ENCODE peak calls at places on chromosomes 7 and 10, in five cellular contexts. One of them, this sample, is unnamed.

GRCh38 chr10:77620731-77621130 is 16.9 kb downstream of the KCNMA1 start:
- DNase-seq in NCI-H460: no peak
- DNase-seq in NCI-H1417: no peak
- DNase-seq in heart right ventricle: no peak
- DNase-seq in aorta: no peak
- DNase-seq in this sample: no peak

GRCh38 chr10:5818894-5819293 is 5.7 kb upstream of the GDI2 start:
- DNase-seq in aorta: no peak
- DNase-seq in NCI-H1417: no peak
- DNase-seq in heart right ventricle: no peak
- DNase-seq in NCI-H460: no peak
- DNase-seq in this sample: no peak

GRCh38 chr7:120996333-120996982 is 7.9 kb downstream of the CPED1 start:
- DNase-seq in NCI-H460: no peak
- DNase-seq in heart right ventricle: peak; percentile 92
- DNase-seq in aorta: no peak
- DNase-seq in NCI-H1417: no peak
- DNase-seq in this sample: peak; percentile 10

GRCh38 chr7:158782638-158783490 is 46.4 kb downstream of the ESYT2 start:
- DNase-seq in heart right ventricle: peak; percentile 85
- DNase-seq in NCI-H1417: no peak
- DNase-seq in NCI-H460: no peak
- DNase-seq in aorta: peak; percentile 89
- DNase-seq in this sample: peak; percentile 75

GRCh38 chr7:143495806-143496672 is 18.4 kb downstream of the TAS2R41 start:
- DNase-seq in NCI-H460: no peak
- DNase-seq in NCI-H1417: no peak
- DNase-seq in aorta: no peak
- DNase-seq in heart right ventricle: no peak
- DNase-seq in this sample: no peak

GRCh38 chr7:2438775-2439174 is 35.4 kb downstream of the CHST12 start:
- DNase-seq in NCI-H1417: no peak
- DNase-seq in aorta: no peak
- DNase-seq in heart right ventricle: no peak
- DNase-seq in NCI-H460: no peak
- DNase-seq in this sample: no peak

GRCh38 chr7:74051629-74052410 is 23.8 kb downstream of the ELN start:
- DNase-seq in NCI-H1417: no peak
- DNase-seq in heart right ventricle: no peak
- DNase-seq in NCI-H460: peak; percentile 26
- DNase-seq in aorta: peak; percentile 70
- DNase-seq in this sample: no peak

GRCh38 chr7:69256634-69257081 is 341.6 kb upstream of the AUTS2 start:
- DNase-seq in NCI-H460: peak; percentile 97
- DNase-seq in heart right ventricle: peak; percentile 33
- DNase-seq in aorta: peak; percentile 80
- DNase-seq in NCI-H1417: peak; percentile 68
- DNase-seq in this sample: peak; percentile 64

GRCh38 chr7:12475362-12476063 is 71.8 kb upstream of the VWDE start:
- DNase-seq in NCI-H460: peak; percentile 32
- DNase-seq in aorta: no peak
- DNase-seq in heart right ventricle: no peak
- DNase-seq in NCI-H1417: no peak
- DNase-seq in this sample: no peak

GRCh38 chr7:137961200-137962177 is 40.4 kb downstream of the CREB3L2 start:
- DNase-seq in NCI-H1417: no peak
- DNase-seq in aorta: no peak
- DNase-seq in heart right ventricle: no peak
- DNase-seq in NCI-H460: no peak
- DNase-seq in this sample: no peak

GRCh38 chr7:68266004-68266579 is 1269.5 kb downstream of the TYW1 start:
- DNase-seq in aorta: no peak
- DNase-seq in heart right ventricle: no peak
- DNase-seq in NCI-H1417: no peak
- DNase-seq in NCI-H460: no peak
- DNase-seq in this sample: no peak

GRCh38 chr10:120420421-120420820 is 36.6 kb upstream of the PLPP4 start:
- DNase-seq in NCI-H460: no peak
- DNase-seq in NCI-H1417: no peak
- DNase-seq in aorta: no peak
- DNase-seq in heart right ventricle: no peak
- DNase-seq in this sample: no peak

GRCh38 chr7:137747359-137748031 is 99.3 kb downstream of the DGKI start:
- DNase-seq in heart right ventricle: no peak
- DNase-seq in NCI-H460: no peak
- DNase-seq in aorta: no peak
- DNase-seq in NCI-H1417: no peak
- DNase-seq in this sample: no peak

GRCh38 chr7:37820708-37821468 is 27.5 kb upstream of the NME8 start:
- DNase-seq in aorta: no peak
- DNase-seq in heart right ventricle: no peak
- DNase-seq in NCI-H1417: no peak
- DNase-seq in NCI-H460: no peak
- DNase-seq in this sample: no peak

GRCh38 chr10:49138361-49138891 is 4.6 kb upstream of the FAM170B start:
- DNase-seq in aorta: no peak
- DNase-seq in heart right ventricle: peak; percentile 36
- DNase-seq in NCI-H1417: no peak
- DNase-seq in NCI-H460: no peak
- DNase-seq in this sample: no peak

GRCh38 chr7:104126411-104126841 is 81.4 kb downstream of the ORC5 start:
- DNase-seq in aorta: no peak
- DNase-seq in NCI-H1417: no peak
- DNase-seq in heart right ventricle: no peak
- DNase-seq in NCI-H460: no peak
- DNase-seq in this sample: no peak

GRCh38 chr7:70376561-70377031 is 755.3 kb upstream of the GALNT17 start:
- DNase-seq in NCI-H1417: no peak
- DNase-seq in NCI-H460: peak; percentile 20
- DNase-seq in heart right ventricle: no peak
- DNase-seq in aorta: no peak
- DNase-seq in this sample: peak; percentile 14

GRCh38 chr10:113347508-113347907 is 205.3 kb upstream of the HABP2 start:
- DNase-seq in NCI-H1417: no peak
- DNase-seq in aorta: no peak
- DNase-seq in heart right ventricle: peak; percentile 36
- DNase-seq in NCI-H460: no peak
- DNase-seq in this sample: no peak

GRCh38 chr10:44383749-44384600 is 922 bp downstream of the CXCL12 start:
- DNase-seq in NCI-H460: no peak
- DNase-seq in aorta: peak; percentile 81
- DNase-seq in NCI-H1417: no peak
- DNase-seq in heart right ventricle: peak; percentile 32
- DNase-seq in this sample: peak; percentile 5

GRCh38 chr10:110834622-110835219 is 37.0 kb upstream of the PDCD4 start:
- DNase-seq in NCI-H1417: no peak
- DNase-seq in aorta: no peak
- DNase-seq in NCI-H460: no peak
- DNase-seq in heart right ventricle: peak; percentile 64
- DNase-seq in this sample: peak; percentile 91

GRCh38 chr10:122981066-122981464 is 864 bp downstream of the PSTK start:
- DNase-seq in NCI-H1417: no peak
- DNase-seq in aorta: no peak
- DNase-seq in NCI-H460: peak; percentile 30
- DNase-seq in heart right ventricle: no peak
- DNase-seq in this sample: no peak

GRCh38 chr7:94615641-94616040 is 40.3 kb downstream of the SGCE start:
- DNase-seq in heart right ventricle: no peak
- DNase-seq in aorta: no peak
- DNase-seq in NCI-H460: no peak
- DNase-seq in NCI-H1417: no peak
- DNase-seq in this sample: no peak

GRCh38 chr7:159039716-159040115 is 105.0 kb downstream of the VIPR2 start:
- DNase-seq in NCI-H1417: no peak
- DNase-seq in NCI-H460: no peak
- DNase-seq in heart right ventricle: no peak
- DNase-seq in aorta: no peak
- DNase-seq in this sample: no peak